ENCODE peak calls at places on chromosomes 6 and 20, in eight cellular contexts. M is gastrocnemius medialis, F is heart right ventricle, K is heart left ventricle, V is K562, R is GM23338, P is aorta, G is right cardiac atrium. D is an unnamed sample.

GRCh38 chr6:15947923-15948322 is 181.0 kb upstream of the MYLIP start:
- ATAC-seq in P (no peak), G (no peak), M (no peak), K (no peak), R (no peak), F (no peak), V (peak; percentile 59), D (no peak)

GRCh38 chr6:30158475-30159025 is 2.5 kb downstream of the TRIM10 start:
- ATAC-seq in P (no peak), G (no peak), K (no peak), V (no peak), R (no peak), M (no peak), F (no peak), D (no peak)

GRCh38 chr6:111992851-111993250 is 61.1 kb upstream of the CCN6 start:
- ATAC-seq in G (no peak), V (no peak), M (no peak), K (peak; percentile 29), P (no peak), R (no peak), F (no peak), D (no peak)

GRCh38 chr6:84360039-84360438 is 132.6 kb upstream of the CEP162 start:
- ATAC-seq in P (no peak), F (no peak), R (no peak), M (no peak), G (no peak), V (no peak), K (no peak), D (no peak)

GRCh38 chr6:30722280-30723112 is 2.3 kb downstream of the TUBB start:
- ATAC-seq in P (peak; percentile 72), K (peak; percentile 10), R (peak; percentile 2), G (peak; percentile 1), V (no peak), M (peak; percentile 18), F (peak; percentile 10), D (no peak)

GRCh38 chr6:155916870-155917624 is 461.4 kb upstream of the NOX3 start:
- ATAC-seq in G (no peak), K (no peak), R (no peak), V (no peak), M (no peak), F (no peak), P (no peak), D (no peak)

GRCh38 chr6:56795852-56796532 is 153.3 kb upstream of the DST start:
- ATAC-seq in K (no peak), F (no peak), V (no peak), R (peak; percentile 10), M (no peak), P (no peak), G (no peak), D (no peak)

GRCh38 chr20:52104546-52105044 is 87.0 kb downstream of the ZFP64 start:
- ATAC-seq in F (peak; percentile 8), M (no peak), R (peak; percentile 33), K (no peak), V (no peak), G (peak; percentile 15), P (peak; percentile 24), D (no peak)

GRCh38 chr20:44841955-44842354 is 31.6 kb upstream of the RIMS4 start:
- ATAC-seq in G (no peak), R (no peak), M (no peak), F (no peak), P (no peak), V (no peak), K (no peak), D (no peak)

GRCh38 chr20:2756056-2756611 is 44.3 kb downstream of the CPXM1 start:
- ATAC-seq in M (no peak), R (peak; percentile 61), G (no peak), F (no peak), K (peak; percentile 57), V (peak; percentile 83), P (no peak), D (no peak)

GRCh38 chr6:161153725-161154124 is 120.1 kb downstream of the AGPAT4 start:
- ATAC-seq in V (no peak), R (no peak), F (no peak), K (no peak), P (peak; percentile 19), G (peak; percentile 29), M (no peak), D (no peak)

GRCh38 chr20:44135811-44136204 is 51.2 kb downstream of the JPH2 start:
- ATAC-seq in G (no peak), R (no peak), K (no peak), M (no peak), F (no peak), V (peak; percentile 44), P (no peak), D (no peak)

GRCh38 chr6:139708342-139709199 is 334.1 kb upstream of the CITED2 start:
- ATAC-seq in R (no peak), P (no peak), K (peak; percentile 37), G (peak; percentile 65), M (no peak), F (peak; percentile 51), V (peak; percentile 52), D (no peak)

GRCh38 chr20:54466112-54466511 is 9.3 kb upstream of the DOK5 start:
- ATAC-seq in G (no peak), P (no peak), K (no peak), F (no peak), M (no peak), R (no peak), V (no peak), D (no peak)

DNA sequence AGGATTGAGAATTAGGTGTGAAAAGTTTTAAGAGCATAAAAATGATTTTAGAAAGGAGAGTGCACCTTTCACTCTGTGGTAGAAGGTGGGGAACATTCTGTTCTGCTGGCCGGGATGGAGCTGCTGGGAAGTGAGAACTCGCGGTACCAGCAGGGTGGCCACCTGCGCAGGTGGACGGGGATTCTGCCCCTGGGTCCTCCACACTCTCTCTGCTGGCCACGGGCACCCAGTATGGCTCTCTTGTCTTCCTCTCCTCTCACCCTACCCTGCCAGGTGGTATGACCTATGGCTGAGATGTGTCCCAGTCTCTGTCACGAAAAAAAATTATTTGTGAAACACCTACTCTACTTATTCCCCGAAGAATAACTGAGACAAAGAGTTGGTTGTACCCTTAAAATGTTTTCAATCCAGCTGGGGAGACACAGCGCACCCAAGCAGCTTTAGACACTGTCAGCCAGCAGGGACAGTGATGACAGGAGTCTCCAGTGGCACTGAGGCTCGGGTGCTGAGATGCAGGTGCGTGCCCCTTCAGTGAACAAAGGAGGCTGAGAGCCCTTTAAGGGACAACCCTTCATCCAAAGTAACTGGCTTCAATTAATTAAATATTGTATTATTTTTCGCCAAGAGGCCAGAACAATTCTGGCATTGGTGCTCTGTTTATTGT is 195.4 kb downstream of the TBXT start:
- ATAC-seq in P (no peak), V (no peak), G (no peak), F (no peak), K (no peak), R (peak; percentile 34), M (no peak), D (no peak)
- H3K27ac ChIP-seq in P (no peak overlapping the region), V (no peak overlapping the region), G (no peak overlapping the region), F (no peak overlapping the region), K (no peak overlapping the region), R (no peak overlapping the region), M (no peak overlapping the region), D (no peak overlapping the region)

DNA sequence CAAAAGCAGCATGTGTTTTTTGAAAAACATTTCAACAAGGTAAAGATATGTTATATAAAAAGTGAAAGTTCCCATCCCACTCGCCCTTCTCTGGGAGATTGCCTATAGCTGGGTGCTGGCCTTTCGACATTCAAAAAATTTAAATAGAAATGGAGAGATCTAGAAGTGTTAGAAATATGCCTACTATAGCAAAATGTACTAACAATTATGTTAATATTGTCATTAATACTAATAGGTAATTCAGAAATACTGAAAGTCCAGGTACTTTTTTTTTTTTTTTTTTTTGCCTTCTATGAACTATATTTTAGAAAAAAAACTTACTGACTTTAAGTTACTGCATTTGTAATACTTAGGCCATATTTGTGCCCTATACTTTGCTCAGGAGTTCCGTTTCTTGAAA is 87.1 kb downstream of the SESN1 start:
- ATAC-seq in R (no peak), V (no peak), K (no peak), P (no peak), M (no peak), G (no peak), F (no peak), D (no peak)
- H3K4me1 ChIP-seq in R (peaks cover 22% of the 10 kb centered on the region), V (peaks cover 6% of the 10 kb centered on the region), K (peaks cover 32% of the 10 kb centered on the region), P (no peaks in the 10 kb centered on the region), M (peaks cover 70% of the 10 kb centered on the region), G (no peaks in the 10 kb centered on the region), F (peaks cover 73% of the 10 kb centered on the region), D (peaks cover 5% of the 10 kb centered on the region)

GRCh38 chr6:42372699-42373098 is 79.0 kb downstream of the TRERF1 start:
- ATAC-seq in M (no peak), R (no peak), K (no peak), F (no peak), G (no peak), P (no peak), V (no peak), D (no peak)
- H3K27ac ChIP-seq in M (no peak overlapping the region), R (no peak overlapping the region), K (no peak overlapping the region), F (no peak overlapping the region), G (no peak overlapping the region), P (no peak overlapping the region), V (no peak overlapping the region), D (no peak overlapping the region)

GRCh38 chr20:23179766-23180403 is 93.8 kb upstream of the CD93 start:
- ATAC-seq in R (no peak), P (peak; percentile 22), F (peak; percentile 75), V (peak; percentile 41), G (peak; percentile 75), M (peak; percentile 16), K (peak; percentile 65), D (peak; percentile 22)
- H3K4me1 ChIP-seq in R (no peaks in the 10 kb centered on the region), P (no peaks in the 10 kb centered on the region), F (peaks cover 31% of the 10 kb centered on the region), V (peaks cover 20% of the 10 kb centered on the region), G (peaks cover 7% of the 10 kb centered on the region), M (peaks cover 13% of the 10 kb centered on the region), K (peaks cover 6% of the 10 kb centered on the region), D (no peaks in the 10 kb centered on the region)

DNA sequence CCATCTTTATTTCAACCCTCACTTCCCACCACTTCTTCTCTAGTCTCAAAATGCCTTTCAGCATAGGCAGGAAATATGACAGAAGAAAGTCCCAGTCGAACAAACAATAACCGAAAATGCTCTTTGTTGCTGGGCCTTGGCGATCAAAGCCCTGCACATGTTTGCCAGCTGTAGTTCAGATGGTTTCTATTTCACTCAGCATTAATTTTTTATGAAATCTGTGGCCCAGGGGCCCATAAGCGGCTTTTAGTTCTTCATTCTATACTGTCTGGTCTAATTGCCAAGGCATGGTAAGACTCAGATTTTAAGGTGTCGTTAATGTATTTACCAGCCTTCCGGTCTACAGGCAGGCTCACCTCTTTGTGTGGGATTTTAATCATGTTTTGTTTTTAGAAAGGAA is 10.9 kb upstream of the F13A1 start:
- ATAC-seq in F (peak; percentile 68), M (no peak), R (no peak), G (no peak), V (no peak), K (peak; percentile 56), P (no peak), D (no peak)
- H3K27ac ChIP-seq in F (peak overlapping the region; percentile 56), M (peak overlapping the region; percentile 32), R (no peak overlapping the region), G (no peak overlapping the region), V (no peak overlapping the region), K (peak overlapping the region; percentile 92), P (no peak overlapping the region), D (no peak overlapping the region)

D was measured in gastroesophageal sphincter.